ENCODE peak calls at places on chromosomes 3 and 15, in six cellular contexts. One of them, this sample, is unnamed.

GRCh38 chr3:153146191-153147053 is 15.6 kb upstream of the RAP2B start:
- ATAC-seq in HCT116: peak
- ATAC-seq in IMR-90: no peak
- ATAC-seq in K562: peak
- ATAC-seq in gastrocnemius medialis: no peak
- ATAC-seq in upper lobe of left lung: no peak
- ATAC-seq in this sample: no peak

GRCh38 chr3:190546881-190547510 is 33.1 kb downstream of the IL1RAP start:
- ATAC-seq in upper lobe of left lung: no peak
- ATAC-seq in HCT116: no peak
- ATAC-seq in K562: no peak
- ATAC-seq in gastrocnemius medialis: no peak
- ATAC-seq in IMR-90: no peak
- ATAC-seq in this sample: no peak

GRCh38 chr3:141561426-141562034 is 74.7 kb downstream of the RASA2 start:
- ATAC-seq in upper lobe of left lung: no peak
- ATAC-seq in K562: peak
- ATAC-seq in gastrocnemius medialis: no peak
- ATAC-seq in IMR-90: peak
- ATAC-seq in HCT116: no peak
- ATAC-seq in this sample: no peak

GRCh38 chr3:152474585-152474984 is 205.9 kb downstream of the MBNL1 start:
- ATAC-seq in K562: peak
- ATAC-seq in upper lobe of left lung: no peak
- ATAC-seq in HCT116: peak
- ATAC-seq in IMR-90: peak
- ATAC-seq in gastrocnemius medialis: peak
- ATAC-seq in this sample: peak

GRCh38 chr3:141530133-141530768 is 43.4 kb downstream of the RASA2 start:
- ATAC-seq in IMR-90: peak
- ATAC-seq in HCT116: no peak
- ATAC-seq in gastrocnemius medialis: no peak
- ATAC-seq in K562: no peak
- ATAC-seq in upper lobe of left lung: no peak
- ATAC-seq in this sample: no peak

GRCh38 chr3:42666022-42666421 is 12.5 kb downstream of the ZBTB47 start:
- ATAC-seq in IMR-90: no peak
- ATAC-seq in K562: no peak
- ATAC-seq in upper lobe of left lung: no peak
- ATAC-seq in gastrocnemius medialis: peak
- ATAC-seq in HCT116: no peak
- ATAC-seq in this sample: no peak

GRCh38 chr15:27619204-27619603 is 479.9 kb downstream of the OCA2 start:
- ATAC-seq in upper lobe of left lung: no peak
- ATAC-seq in IMR-90: no peak
- ATAC-seq in gastrocnemius medialis: no peak
- ATAC-seq in HCT116: no peak
- ATAC-seq in K562: no peak
- ATAC-seq in this sample: no peak

GRCh38 chr3:146269271-146269670 is 18.4 kb upstream of the PLSCR4 start:
- ATAC-seq in upper lobe of left lung: no peak
- ATAC-seq in K562: no peak
- ATAC-seq in gastrocnemius medialis: no peak
- ATAC-seq in IMR-90: no peak
- ATAC-seq in HCT116: no peak
- ATAC-seq in this sample: no peak

GRCh38 chr3:152322756-152323155 is 54.0 kb downstream of the MBNL1 start:
- ATAC-seq in IMR-90: no peak
- ATAC-seq in gastrocnemius medialis: peak
- ATAC-seq in upper lobe of left lung: no peak
- ATAC-seq in K562: no peak
- ATAC-seq in HCT116: no peak
- ATAC-seq in this sample: peak

GRCh38 chr15:73564255-73564654 is 68.9 kb downstream of the NPTN start:
- ATAC-seq in HCT116: peak
- ATAC-seq in K562: peak
- ATAC-seq in IMR-90: peak
- ATAC-seq in gastrocnemius medialis: peak
- ATAC-seq in upper lobe of left lung: no peak
- ATAC-seq in this sample: no peak

GRCh38 chr15:29361560-29361959 is 91.9 kb upstream of the NSMCE3 start:
- ATAC-seq in HCT116: no peak
- ATAC-seq in K562: no peak
- ATAC-seq in upper lobe of left lung: no peak
- ATAC-seq in IMR-90: no peak
- ATAC-seq in gastrocnemius medialis: no peak
- ATAC-seq in this sample: no peak

GRCh38 chr15:69290346-69291164 is 8.2 kb upstream of the PAQR5 start:
- ATAC-seq in HCT116: no peak
- ATAC-seq in upper lobe of left lung: peak
- ATAC-seq in IMR-90: peak
- ATAC-seq in gastrocnemius medialis: peak
- ATAC-seq in K562: no peak
- ATAC-seq in this sample: peak

GRCh38 chr3:1448443-1448842 is 355.6 kb downstream of the CNTN6 start:
- ATAC-seq in IMR-90: no peak
- ATAC-seq in upper lobe of left lung: no peak
- ATAC-seq in HCT116: no peak
- ATAC-seq in gastrocnemius medialis: no peak
- ATAC-seq in K562: no peak
- ATAC-seq in this sample: no peak

GRCh38 chr3:167941234-167941995 is 154.3 kb downstream of the GOLIM4 start:
- ATAC-seq in gastrocnemius medialis: peak
- ATAC-seq in K562: peak
- ATAC-seq in upper lobe of left lung: peak
- ATAC-seq in IMR-90: peak
- ATAC-seq in HCT116: peak
- ATAC-seq in this sample: peak

DNA sequence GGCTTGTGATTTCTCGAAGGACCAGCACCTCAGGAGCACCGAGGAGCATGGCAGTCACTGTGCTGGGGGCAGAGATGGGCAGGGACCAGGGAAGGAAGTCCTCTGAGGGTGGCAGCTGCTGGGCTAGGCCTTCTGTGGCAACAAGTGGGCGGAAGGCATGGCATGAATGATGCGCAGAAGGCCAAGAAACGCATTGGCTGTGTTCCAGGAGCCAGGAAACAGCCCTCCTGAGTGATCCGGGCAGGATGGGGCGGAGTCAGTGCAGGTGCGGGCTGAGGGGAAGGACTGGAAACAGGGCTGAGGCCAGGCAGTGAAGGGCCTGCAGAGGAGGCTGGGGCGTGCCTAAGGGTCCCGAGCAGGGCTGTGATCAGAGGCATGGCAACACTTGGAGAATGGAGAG is 23.6 kb downstream of the MRPS11 start:
- ATAC-seq in upper lobe of left lung: no peak
- ATAC-seq in IMR-90: no peak
- ATAC-seq in K562: no peak
- ATAC-seq in gastrocnemius medialis: no peak
- ATAC-seq in HCT116: no peak
- ATAC-seq in this sample: no peak
- TF ChIP-seq POLR2A in upper lobe of left lung: no peak
- TF ChIP-seq POLR2A in IMR-90: no peak
- TF ChIP-seq POLR2A in K562: no peak
- TF ChIP-seq POLR2A in gastrocnemius medialis: no peak
- TF ChIP-seq POLR2A in HCT116: no peak
- TF ChIP-seq POLR2A in this sample: no peak

GRCh38 chr3:46844397-46844796 is 18.8 kb downstream of the MYL3 start:
- ATAC-seq in HCT116: no peak
- ATAC-seq in K562: no peak
- ATAC-seq in IMR-90: no peak
- ATAC-seq in upper lobe of left lung: no peak
- ATAC-seq in gastrocnemius medialis: no peak
- ATAC-seq in this sample: no peak

GRCh38 chr3:46846624-46847542 is 16.4 kb downstream of the MYL3 start:
- ATAC-seq in K562: no peak
- ATAC-seq in gastrocnemius medialis: no peak
- ATAC-seq in IMR-90: no peak
- ATAC-seq in upper lobe of left lung: no peak
- ATAC-seq in HCT116: no peak
- ATAC-seq in this sample: no peak

GRCh38 chr3:46844851-46845250 is 18.4 kb downstream of the MYL3 start:
- ATAC-seq in IMR-90: no peak
- ATAC-seq in HCT116: no peak
- ATAC-seq in K562: no peak
- ATAC-seq in gastrocnemius medialis: no peak
- ATAC-seq in upper lobe of left lung: no peak
- ATAC-seq in this sample: no peak

GRCh38 chr3:46845397-46845859 is 17.8 kb downstream of the MYL3 start:
- ATAC-seq in HCT116: no peak
- ATAC-seq in IMR-90: peak
- ATAC-seq in K562: peak
- ATAC-seq in gastrocnemius medialis: peak
- ATAC-seq in upper lobe of left lung: peak
- ATAC-seq in this sample: peak

GRCh38 chr3:46845860-46846623 is 17.2 kb downstream of the MYL3 start:
- ATAC-seq in upper lobe of left lung: peak
- ATAC-seq in IMR-90: peak
- ATAC-seq in K562: peak
- ATAC-seq in HCT116: no peak
- ATAC-seq in gastrocnemius medialis: peak
- ATAC-seq in this sample: peak
- TF ChIP-seq POLR2A in upper lobe of left lung: peak
- TF ChIP-seq POLR2A in IMR-90: no peak
- TF ChIP-seq POLR2A in K562: no peak
- TF ChIP-seq POLR2A in HCT116: no peak
- TF ChIP-seq POLR2A in gastrocnemius medialis: peak
- TF ChIP-seq POLR2A in this sample: peak

GRCh38 chr15:40344631-40345120 is 3.9 kb upstream of the CCDC9B start:
- ATAC-seq in IMR-90: peak
- ATAC-seq in upper lobe of left lung: no peak
- ATAC-seq in HCT116: peak
- ATAC-seq in K562: peak
- ATAC-seq in gastrocnemius medialis: no peak
- ATAC-seq in this sample: no peak

GRCh38 chr15:40346579-40347558 is 4.0 kb upstream of the PHGR1 start:
- ATAC-seq in gastrocnemius medialis: no peak
- ATAC-seq in upper lobe of left lung: no peak
- ATAC-seq in IMR-90: no peak
- ATAC-seq in HCT116: no peak
- ATAC-seq in K562: no peak
- ATAC-seq in this sample: no peak

GRCh38 chr15:40347559-40348470 is 3.0 kb upstream of the PHGR1 start:
- ATAC-seq in upper lobe of left lung: no peak
- ATAC-seq in K562: no peak
- ATAC-seq in IMR-90: no peak
- ATAC-seq in gastrocnemius medialis: no peak
- ATAC-seq in HCT116: peak
- ATAC-seq in this sample: no peak

GRCh38 chr15:40345225-40345866 is 4.6 kb upstream of the CCDC9B start:
- ATAC-seq in HCT116: no peak
- ATAC-seq in K562: no peak
- ATAC-seq in gastrocnemius medialis: no peak
- ATAC-seq in IMR-90: no peak
- ATAC-seq in upper lobe of left lung: no peak
- ATAC-seq in this sample: no peak

DNA sequence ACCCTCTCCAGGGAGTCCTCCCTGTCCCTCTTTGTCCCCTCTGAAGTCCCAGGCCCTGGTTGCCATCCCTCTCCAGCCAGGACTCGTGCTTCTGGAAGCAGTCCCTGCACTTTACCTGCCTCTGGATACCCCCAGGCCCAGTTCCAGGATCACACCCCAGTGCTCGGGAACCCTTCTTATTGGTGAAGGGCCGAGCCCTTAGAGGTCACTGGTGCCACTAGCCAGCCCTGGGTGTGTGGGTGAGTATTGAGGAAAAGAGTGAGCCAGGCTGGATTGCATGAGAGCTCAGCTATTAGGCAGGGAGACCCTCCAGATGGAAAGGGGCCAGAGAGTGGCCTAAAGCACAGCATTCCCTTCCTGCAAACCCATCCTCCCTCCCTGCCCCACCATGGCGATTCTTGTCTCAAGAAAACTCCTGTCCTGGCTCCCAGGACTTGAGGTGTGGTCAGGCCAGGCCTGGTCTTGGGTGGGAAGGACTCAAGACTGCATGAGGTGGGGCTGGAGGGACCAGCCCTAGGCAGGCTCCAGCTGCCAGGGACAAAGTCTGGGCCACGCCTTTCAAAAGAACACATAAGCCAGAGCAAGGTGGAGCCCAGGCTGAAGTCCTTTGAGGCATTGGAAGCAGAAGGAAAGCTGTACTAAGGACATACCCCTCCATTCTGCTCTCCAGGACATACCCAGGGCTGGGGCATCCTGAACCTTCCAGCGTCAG is 4.8 kb upstream of the PHGR1 start:
- ATAC-seq in IMR-90: no peak
- ATAC-seq in HCT116: no peak
- ATAC-seq in K562: no peak
- ATAC-seq in upper lobe of left lung: no peak
- ATAC-seq in gastrocnemius medialis: no peak
- ATAC-seq in this sample: no peak
- TF ChIP-seq POLR2A in IMR-90: no peak
- TF ChIP-seq POLR2A in HCT116: no peak
- TF ChIP-seq POLR2A in K562: no peak
- TF ChIP-seq POLR2A in upper lobe of left lung: no peak
- TF ChIP-seq POLR2A in gastrocnemius medialis: no peak
- TF ChIP-seq POLR2A in this sample: no peak

GRCh38 chr3:194984624-194985023 is 286.3 kb downstream of the XXYLT1 start:
- ATAC-seq in HCT116: peak
- ATAC-seq in gastrocnemius medialis: no peak
- ATAC-seq in IMR-90: no peak
- ATAC-seq in upper lobe of left lung: peak
- ATAC-seq in K562: no peak
- ATAC-seq in this sample: peak

GRCh38 chr3:194983620-194984019 is 287.3 kb downstream of the XXYLT1 start:
- ATAC-seq in upper lobe of left lung: no peak
- ATAC-seq in IMR-90: no peak
- ATAC-seq in K562: no peak
- ATAC-seq in gastrocnemius medialis: no peak
- ATAC-seq in HCT116: no peak
- ATAC-seq in this sample: no peak

GRCh38 chr3:194986208-194987043 is 284.5 kb downstream of the XXYLT1 start:
- ATAC-seq in K562: no peak
- ATAC-seq in gastrocnemius medialis: no peak
- ATAC-seq in upper lobe of left lung: no peak
- ATAC-seq in IMR-90: no peak
- ATAC-seq in HCT116: no peak
- ATAC-seq in this sample: no peak

GRCh38 chr3:194984026-194984425 is 286.9 kb downstream of the XXYLT1 start:
- ATAC-seq in IMR-90: no peak
- ATAC-seq in upper lobe of left lung: no peak
- ATAC-seq in HCT116: no peak
- ATAC-seq in gastrocnemius medialis: no peak
- ATAC-seq in K562: no peak
- ATAC-seq in this sample: no peak

DNA sequence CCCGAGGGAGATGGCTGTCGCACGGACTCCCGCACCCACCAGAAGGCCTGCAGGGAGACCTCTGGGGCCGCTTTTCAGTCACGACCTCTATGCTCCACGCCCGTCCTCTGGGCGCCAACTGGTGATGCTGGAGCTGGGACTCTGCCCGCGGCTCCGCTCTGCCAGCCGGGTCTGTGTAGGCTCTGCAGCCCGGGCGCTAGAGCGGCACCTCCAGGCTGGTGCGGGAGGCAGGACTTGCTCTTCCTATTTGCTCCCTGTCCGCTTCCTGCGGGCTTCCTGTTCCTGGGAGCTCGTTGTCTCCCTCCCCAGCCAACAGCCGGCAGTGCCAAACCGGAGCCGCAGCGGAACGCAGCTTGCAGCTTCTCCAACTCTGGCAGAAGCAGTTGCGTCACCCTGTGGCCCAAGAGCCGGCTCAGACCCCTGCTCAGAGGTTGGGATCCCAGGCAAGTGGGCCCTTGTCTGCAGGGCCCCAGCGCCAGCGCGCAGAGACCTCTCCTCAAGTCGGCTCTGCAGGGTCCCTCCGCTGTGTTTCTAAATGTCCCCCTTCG is 285.9 kb downstream of the XXYLT1 start:
- ATAC-seq in IMR-90: peak
- ATAC-seq in gastrocnemius medialis: peak
- ATAC-seq in HCT116: peak
- ATAC-seq in upper lobe of left lung: peak
- ATAC-seq in K562: peak
- ATAC-seq in this sample: peak
- TF ChIP-seq POLR2A in IMR-90: no peak
- TF ChIP-seq POLR2A in gastrocnemius medialis: no peak
- TF ChIP-seq POLR2A in HCT116: no peak
- TF ChIP-seq POLR2A in upper lobe of left lung: no peak
- TF ChIP-seq POLR2A in K562: no peak
- TF ChIP-seq POLR2A in this sample: no peak

This sample was measured in gastroesophageal sphincter.